ENCODE peak calls at places on chromosomes 7 and 10, in seven cellular contexts. H is RWPE1; T is stimulated activated CD8-positive, alpha-beta memory T cell treated with anti-CD3 and anti-CD28 coated beads, Interleukin-15, amount 100 ng/mL, for 1 hour; E is activated CD4-positive, alpha-beta T cell treated with anti-CD3 and anti-CD28 coated beads, Interleukin-2, amount 50 U/mL, for 48 hours; B is M059J; W is G401; Z is posterior vena cava. V is an unnamed sample.

GRCh38 chr10:114310346-114310745 is 71.3 kb downstream of the VWA2 start:
- DNase-seq in H (no peak), T (no peak), E (no peak), B (peak; percentile 55), W (no peak), Z (peak; percentile 77), V (no peak)

GRCh38 chr7:16515785-16516685 is 10.6 kb upstream of the LRRC72 start:
- DNase-seq in H (no peak), T (no peak), E (no peak), B (no peak), W (no peak), Z (no peak), V (no peak)

GRCh38 chr7:53022893-53023292 is 12.5 kb upstream of the POM121L12 start:
- DNase-seq in H (no peak), T (no peak), E (no peak), B (no peak), W (no peak), Z (no peak), V (no peak)

GRCh38 chr10:132363921-132364593 is 32.1 kb downstream of the LRRC27 start:
- DNase-seq in H (no peak), T (no peak), E (peak; percentile 56), B (no peak), W (peak; percentile 13), Z (no peak), V (peak; percentile 23)

GRCh38 chr7:114862406-114862805 is 59.5 kb upstream of the MDFIC start:
- DNase-seq in H (no peak), T (no peak), E (no peak), B (no peak), W (no peak), Z (no peak), V (no peak)

GRCh38 chr10:43436291-43437140 is at the start of gene ZNF487:
- DNase-seq in H (peak; percentile 82), T (peak; percentile 80), E (peak; percentile 92), B (peak; percentile 85), W (peak; percentile 89), Z (peak; percentile 96), V (peak; percentile 93)

GRCh38 chr7:23293500-23294073 is 5.6 kb upstream of the MALSU1 start:
- DNase-seq in H (no peak), T (no peak), E (no peak), B (no peak), W (no peak), Z (no peak), V (no peak)

GRCh38 chr7:46414946-46415345 is 493.9 kb upstream of the IGFBP3 start:
- DNase-seq in H (no peak), T (no peak), E (no peak), B (no peak), W (no peak), Z (no peak), V (no peak)

GRCh38 chr7:55052081-55052480 is 33.3 kb downstream of the EGFR start:
- DNase-seq in H (peak; percentile 60), T (no peak), E (no peak), B (peak; percentile 73), W (no peak), Z (no peak), V (no peak)

GRCh38 chr10:105358911-105359310 is 717.8 kb downstream of the SORCS3 start:
- DNase-seq in H (no peak), T (no peak), E (no peak), B (peak; percentile 26), W (no peak), Z (no peak), V (peak; percentile 38)